ENCODE peak calls at places on chromosome 1, in five cellular contexts. M is progenitor cell of endocrine pancreas, P is ovary, W is brain microvascular endothelial cell, L is endothelial cell. S is an unnamed sample.

GRCh38 chr1:229205854-229206253 is 65.1 kb upstream of the RAB4A start:
- DNase-seq in M (no peak), P (no peak), W (no peak), L (no peak), S (no peak)

GRCh38 chr1:32353886-32354570 is 8.3 kb downstream of the FAM229A start:
- DNase-seq in M (no peak), P (peak), W (peak), L (peak), S (no peak)

GRCh38 chr1:12528021-12528852 is 89.8 kb downstream of the DHRS3 start:
- DNase-seq in M (no peak), P (peak), W (peak), L (no peak), S (no peak)

GRCh38 chr1:161953256-161953920 is 70.3 kb downstream of the OLFML2B start:
- DNase-seq in M (no peak), P (no peak), W (no peak), L (no peak), S (no peak)

GRCh38 chr1:165824269-165824643 is 3.2 kb upstream of the UCK2 start:
- DNase-seq in M (no peak), P (no peak), W (no peak), L (no peak), S (no peak)

GRCh38 chr1:11806307-11806936 is 431 bp downstream of the CLCN6 start:
- DNase-seq in M (no peak), P (peak), W (peak), L (no peak), S (no peak)

GRCh38 chr1:199404976-199405375 is 622.5 kb upstream of the NR5A2 start:
- DNase-seq in M (no peak), P (no peak), W (no peak), L (no peak), S (no peak)

GRCh38 chr1:25871704-25872494 is 3.6 kb downstream of the PAQR7 start:
- DNase-seq in M (no peak), P (peak), W (no peak), L (no peak), S (no peak)

GRCh38 chr1:200353232-200353631 is 56.6 kb downstream of the ZNF281 start:
- DNase-seq in M (no peak), P (no peak), W (no peak), L (no peak), S (no peak)

GRCh38 chr1:97145321-97145956 is 423.9 kb downstream of the PTBP2 start:
- DNase-seq in M (no peak), P (no peak), W (peak), L (no peak), S (no peak)

GRCh38 chr1:35264861-35265260 is 3.6 kb upstream of the ZMYM4 start:
- DNase-seq in M (no peak), P (peak), W (peak), L (no peak), S (no peak)

GRCh38 chr1:35809156-35810095 is 1.6 kb downstream of the AGO4 start:
- DNase-seq in M (no peak), P (no peak), W (no peak), L (no peak), S (no peak)

GRCh38 chr1:232820431-232820830 is 15.2 kb downstream of the MAP10 start:
- DNase-seq in M (no peak), P (no peak), W (no peak), L (no peak), S (no peak)

GRCh38 chr1:176206006-176206960 is 803 bp downstream of the COP1 start:
- DNase-seq in M (peak), P (peak), W (peak), L (peak), S (no peak)

GRCh38 chr1:22039594-22040347 is 12.7 kb upstream of the CDC42 start:
- DNase-seq in M (no peak), P (peak), W (no peak), L (peak), S (no peak)

GRCh38 chr1:247506831-247507230 is 29.4 kb downstream of the OR2C3 start:
- DNase-seq in M (no peak), P (no peak), W (no peak), L (no peak), S (no peak)

GRCh38 chr1:162627662-162628296 is 4.5 kb upstream of the DDR2 start:
- DNase-seq in M (no peak), P (no peak), W (peak), L (peak), S (no peak)

DNA sequence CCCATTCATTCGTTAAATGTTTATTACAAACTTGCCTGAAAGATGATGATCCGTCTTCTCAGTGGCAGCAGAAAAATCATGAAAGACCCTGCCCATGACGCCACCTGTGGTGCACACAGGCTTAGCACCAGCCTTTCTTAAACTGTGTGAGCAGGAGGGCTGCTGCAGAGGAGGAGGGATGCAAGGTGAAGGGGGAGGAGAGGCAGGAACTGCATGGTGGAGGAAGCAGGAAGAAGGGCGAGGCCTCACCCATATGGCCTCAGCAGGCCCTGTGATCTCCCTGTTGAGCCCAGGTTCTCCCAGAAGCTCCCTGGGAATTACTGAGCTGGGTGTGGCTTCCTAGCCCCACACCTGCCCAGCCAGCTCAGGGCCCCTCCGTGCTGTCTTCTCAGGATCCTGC is 25.0 kb upstream of the RD3 start:
- DNase-seq in M (no peak), P (no peak), W (no peak), L (no peak), S (no peak)
- TF ChIP-seq CTCF in M (peak), P (no peak), W (no peak), L (no peak), S (no peak)

GRCh38 chr1:218866507-218866906 is 307.2 kb upstream of the LYPLAL1 start:
- DNase-seq in M (no peak), P (no peak), W (no peak), L (no peak), S (no peak)

GRCh38 chr1:218867941-218868656 is 305.6 kb upstream of the LYPLAL1 start:
- DNase-seq in M (no peak), P (no peak), W (peak), L (no peak), S (no peak)

GRCh38 chr1:218869276-218869675 is 304.4 kb upstream of the LYPLAL1 start:
- DNase-seq in M (no peak), P (no peak), W (no peak), L (no peak), S (no peak)

DNA sequence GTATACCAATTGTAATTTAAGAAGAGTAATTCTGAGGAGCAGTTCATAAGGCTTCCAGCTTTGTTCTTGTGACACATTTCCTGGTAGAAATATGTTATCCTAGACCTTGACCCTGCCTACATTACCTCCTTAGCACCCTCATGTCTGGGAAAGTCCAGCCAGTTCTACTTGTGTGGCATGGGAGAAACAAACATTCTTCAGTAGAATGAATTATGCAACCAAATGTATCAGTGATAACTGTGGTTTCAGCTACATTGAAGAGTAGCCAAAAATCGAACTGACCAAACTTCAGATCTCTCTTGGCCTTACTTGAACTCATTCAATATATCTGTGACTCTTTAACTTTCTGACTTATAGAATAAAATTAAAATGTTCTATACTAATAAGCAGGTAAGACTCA is 308.1 kb upstream of the LYPLAL1 start:
- DNase-seq in M (no peak), P (no peak), W (peak), L (no peak), S (no peak)
- TF ChIP-seq CTCF in M (no peak), P (no peak), W (no peak), L (no peak), S (no peak)

GRCh38 chr1:59418361-59418760 is 121.5 kb downstream of the FGGY start:
- DNase-seq in M (no peak), P (no peak), W (no peak), L (no peak), S (no peak)
- TF ChIP-seq CTCF in M (no peak), P (no peak), W (no peak), L (no peak), S (no peak)

DNA sequence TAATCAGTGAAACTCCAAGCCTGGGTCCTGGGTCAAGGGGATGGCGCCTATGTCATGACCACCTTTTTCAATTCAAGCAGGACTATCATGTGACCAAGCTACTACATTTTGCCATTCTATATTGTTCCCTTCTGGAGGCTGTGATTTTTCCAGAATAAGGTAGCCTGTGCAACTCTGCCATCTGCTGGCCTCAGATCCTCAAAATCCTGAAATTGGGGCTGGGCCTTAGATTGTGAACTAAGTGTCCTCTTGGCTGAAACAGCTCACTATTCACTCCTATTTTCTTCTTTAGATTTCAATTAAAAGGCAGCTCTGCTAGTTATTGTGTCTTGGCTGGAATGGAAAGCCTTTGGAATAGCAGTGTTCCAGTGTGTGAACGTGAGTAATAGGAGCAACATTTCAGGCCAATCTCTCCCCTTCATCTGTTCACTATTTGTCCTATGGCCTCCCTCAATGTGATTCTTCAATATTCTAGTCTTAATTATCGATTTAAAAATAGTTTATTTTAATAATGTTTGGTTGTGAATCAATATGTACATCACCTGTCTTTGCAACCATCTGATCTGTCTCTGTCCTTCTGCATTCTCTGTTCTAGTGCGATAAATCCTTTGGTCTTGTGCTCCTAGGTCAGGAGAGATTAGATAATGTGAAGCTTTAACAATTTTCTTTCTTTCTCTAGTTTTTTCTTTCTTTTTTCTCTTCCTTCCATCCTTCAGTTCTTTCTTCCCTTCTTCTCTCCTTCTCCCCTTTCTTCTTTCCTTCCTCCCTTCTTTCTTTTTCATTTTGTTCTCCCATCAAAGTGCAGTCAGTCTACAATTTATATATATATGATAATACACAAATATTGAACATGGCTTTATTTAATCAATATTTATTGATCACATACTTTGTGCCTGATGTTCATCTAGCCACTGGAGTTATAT is 69.8 kb downstream of the CR1 start:
- DNase-seq in M (no peak), P (no peak), W (peak), L (peak), S (no peak)
- TF ChIP-seq CTCF in M (peak), P (no peak), W (peak), L (peak), S (peak)

DNA sequence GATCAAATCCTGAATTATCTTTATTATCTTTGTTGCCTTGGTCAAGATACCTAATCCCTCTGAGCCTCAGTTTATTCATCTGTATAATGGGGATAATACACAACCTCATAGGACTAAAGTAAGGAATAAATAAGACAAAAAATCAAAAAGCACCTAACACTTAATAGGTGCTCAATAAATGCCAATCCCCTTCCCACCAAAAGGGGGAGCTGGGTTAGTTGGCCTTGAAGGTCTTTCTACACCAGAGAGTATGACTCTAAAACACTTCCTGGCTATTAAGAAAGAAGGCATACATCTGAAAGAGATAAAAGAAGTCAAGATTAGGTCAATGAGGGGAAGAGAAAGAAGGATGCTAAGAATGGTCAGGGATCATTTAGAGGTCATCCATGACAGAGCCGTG is 11.1 kb downstream of the VSIG8 start:
- DNase-seq in M (no peak), P (no peak), W (no peak), L (no peak), S (no peak)
- TF ChIP-seq CTCF in M (no peak), P (no peak), W (peak), L (no peak), S (no peak)

GRCh38 chr1:10530756-10531155 is 56.0 kb downstream of the PEX14 start:
- DNase-seq in M (no peak), P (no peak), W (peak), L (peak), S (no peak)
- TF ChIP-seq CTCF in M (no peak), P (no peak), W (no peak), L (no peak), S (no peak)

GRCh38 chr1:157894613-157895012 is 53.0 kb upstream of the CD5L start:
- DNase-seq in M (no peak), P (no peak), W (no peak), L (no peak), S (no peak)
- TF ChIP-seq CTCF in M (no peak), P (no peak), W (no peak), L (no peak), S (no peak)

GRCh38 chr1:155261401-155261887 is 716 bp downstream of the SCAMP3 start:
- DNase-seq in M (no peak), P (no peak), W (no peak), L (no peak), S (no peak)
- TF ChIP-seq CTCF in M (peak), P (no peak), W (peak), L (peak), S (no peak)

GRCh38 chr1:157773723-157774350 is 3.1 kb downstream of the FCRL2 start:
- DNase-seq in M (no peak), P (no peak), W (no peak), L (peak), S (no peak)
- TF ChIP-seq CTCF in M (peak), P (no peak), W (no peak), L (peak), S (peak)

DNA sequence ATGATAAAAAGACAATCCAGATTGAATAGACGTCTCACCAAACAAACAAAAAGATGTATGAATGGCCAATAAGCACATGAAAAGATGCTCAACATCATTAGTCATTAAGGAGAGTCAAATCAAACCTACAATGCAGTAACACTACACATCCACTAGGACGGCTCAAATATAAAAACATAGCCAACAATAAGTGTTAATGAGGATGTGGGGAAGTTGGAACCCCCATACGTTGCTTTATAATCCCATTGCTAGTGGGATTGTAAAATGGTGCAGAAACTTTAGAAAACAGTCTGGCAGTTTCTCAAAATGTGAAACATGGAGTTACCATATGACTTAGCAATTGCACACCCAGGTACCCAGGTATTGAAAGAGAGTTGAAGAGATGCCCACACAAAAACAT is 14.7 kb upstream of the IL24 start:
- DNase-seq in M (no peak), P (no peak), W (no peak), L (no peak), S (no peak)
- TF ChIP-seq CTCF in M (peak), P (no peak), W (no peak), L (peak), S (no peak)

S was measured in D721Med.